ENCODE peak calls at places on chromosomes 12 and 14, in eight cellular contexts. V, F, E, A, R, Z, S and M are unnamed samples.

GRCh38 chr14:93430889-93431670 is at the start of gene UNC79:
- DNase-seq in V (peak; percentile 86), F (no peak), E (peak; percentile 85), A (peak; percentile 40), R (no peak), Z (peak; percentile 80), S (peak; percentile 76), M (no peak)

GRCh38 chr12:55068416-55069010 is 48.7 kb downstream of the NEUROD4 start:
- DNase-seq in V (peak; percentile 93), F (peak; percentile 71), E (peak; percentile 92), A (peak; percentile 70), R (peak; percentile 51), Z (peak; percentile 48), S (peak; percentile 73), M (peak; percentile 76)

GRCh38 chr14:65243766-65244442 is 141.6 kb upstream of the MAX start:
- DNase-seq in V (no peak), F (peak; percentile 60), E (no peak), A (peak; percentile 52), R (no peak), Z (no peak), S (peak; percentile 56), M (peak; percentile 82)

GRCh38 chr12:123085730-123086487 is 65.0 kb downstream of the PITPNM2 start:
- DNase-seq in V (no peak), F (no peak), E (no peak), A (peak; percentile 73), R (peak; percentile 83), Z (peak; percentile 54), S (no peak), M (peak; percentile 96)

GRCh38 chr12:58583541-58583940 is 336.8 kb downstream of the LRIG3 start:
- DNase-seq in V (no peak), F (no peak), E (peak; percentile 62), A (peak; percentile 72), R (no peak), Z (no peak), S (no peak), M (peak; percentile 26)

GRCh38 chr14:37150414-37150813 is 22.0 kb downstream of the SLC25A21 start:
- DNase-seq in V (peak; percentile 70), F (peak; percentile 40), E (peak; percentile 48), A (peak; percentile 63), R (no peak), Z (peak; percentile 5), S (peak; percentile 56), M (peak; percentile 76)

GRCh38 chr12:101642115-101643067 is 47.6 kb downstream of the MYBPC1 start:
- DNase-seq in V (peak; percentile 94), F (no peak), E (peak; percentile 69), A (no peak), R (no peak), Z (peak; percentile 14), S (peak; percentile 77), M (no peak)

GRCh38 chr14:58643366-58643765 is 5.6 kb downstream of the DACT1 start:
- DNase-seq in V (no peak), F (no peak), E (no peak), A (no peak), R (no peak), Z (peak; percentile 47), S (no peak), M (no peak)

GRCh38 chr12:48969847-48970701 is 1.5 kb downstream of the WNT10B start:
- DNase-seq in V (peak; percentile 51), F (no peak), E (peak; percentile 72), A (peak; percentile 49), R (no peak), Z (peak; percentile 83), S (peak; percentile 69), M (no peak)

GRCh38 chr14:102320033-102320660 is 601 bp downstream of the ZNF839 start:
- DNase-seq in V (peak; percentile 65), F (peak; percentile 57), E (peak; percentile 62), A (peak; percentile 88), R (no peak), Z (no peak), S (peak; percentile 63), M (peak; percentile 32)

GRCh38 chr14:70753518-70753953 is 55.8 kb downstream of the MAP3K9 start:
- DNase-seq in V (no peak), F (no peak), E (no peak), A (no peak), R (no peak), Z (no peak), S (peak; percentile 56), M (peak; percentile 52)

GRCh38 chr14:88974991-88975835 is 150.8 kb downstream of the TTC8 start:
- DNase-seq in V (no peak), F (no peak), E (no peak), A (no peak), R (no peak), Z (no peak), S (no peak), M (no peak)

GRCh38 chr14:81415781-81416180 is 15.7 kb upstream of the STON2 start:
- DNase-seq in V (no peak), F (no peak), E (no peak), A (no peak), R (no peak), Z (no peak), S (peak; percentile 29), M (no peak)

GRCh38 chr14:50044040-50044651 is 72.2 kb downstream of the VCPKMT start:
- DNase-seq in V (no peak), F (peak; percentile 26), E (no peak), A (no peak), R (no peak), Z (no peak), S (no peak), M (no peak)

GRCh38 chr12:32995623-32996022 is 99.0 kb upstream of the PKP2 start:
- DNase-seq in V (no peak), F (no peak), E (no peak), A (no peak), R (no peak), Z (no peak), S (peak; percentile 36), M (peak; percentile 45)

GRCh38 chr12:116024769-116025168 is 252.7 kb downstream of the MED13L start:
- DNase-seq in V (no peak), F (no peak), E (no peak), A (no peak), R (no peak), Z (no peak), S (no peak), M (no peak)
- TF ChIP-seq EZH2phosphoT487 in V (no peak), F (no peak), E (no peak), A (no peak), R (no peak), Z (no peak), S (no peak), M (no peak)

DNA sequence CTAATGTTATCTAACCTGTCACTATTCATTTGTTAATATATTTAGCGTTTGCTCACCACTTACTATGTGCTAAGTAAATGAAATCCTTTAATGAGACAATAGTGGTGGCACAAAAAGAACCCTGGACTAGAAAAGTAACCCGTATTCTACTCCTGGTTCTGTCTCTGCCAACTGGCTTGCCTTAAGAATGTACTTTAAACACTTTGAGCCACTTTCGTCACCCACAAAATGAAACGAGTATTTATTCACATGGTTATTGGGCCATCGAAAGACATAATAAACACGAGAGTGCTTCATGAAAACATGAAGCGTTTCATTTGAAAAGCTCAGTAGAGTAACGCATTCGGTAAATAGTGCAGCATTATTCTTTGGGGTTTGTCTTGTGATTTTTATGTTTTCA is 254.7 kb downstream of the EGLN3 start:
- DNase-seq in V (no peak), F (no peak), E (no peak), A (no peak), R (no peak), Z (no peak), S (no peak), M (no peak)
- H3K27ac ChIP-seq in V (no peak overlapping the region), F (no peak overlapping the region), E (no peak overlapping the region), A (no peak overlapping the region), R (no peak overlapping the region), Z (no peak overlapping the region), S (no peak overlapping the region), M (no peak overlapping the region)

DNA sequence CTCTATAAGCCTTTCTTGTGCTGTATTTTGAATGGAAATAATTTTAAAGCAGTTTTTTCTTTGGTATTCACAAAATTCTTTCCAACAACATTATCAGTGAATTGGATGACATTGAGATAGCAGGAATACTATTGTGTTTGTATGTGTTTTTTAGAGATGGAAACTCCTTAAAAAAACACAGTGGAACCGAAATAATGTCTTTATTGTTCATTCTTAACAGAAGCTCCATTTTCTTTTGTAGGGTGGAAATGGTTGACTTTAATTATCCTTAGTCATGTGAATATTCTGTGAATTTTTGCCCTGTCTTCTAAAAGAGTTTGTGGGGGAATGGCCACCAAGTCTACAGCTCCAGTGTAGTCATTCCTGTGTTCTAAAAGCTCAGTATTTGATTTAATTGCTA is 45.9 kb downstream of the NPAS3 start:
- DNase-seq in V (no peak), F (no peak), E (no peak), A (no peak), R (no peak), Z (no peak), S (no peak), M (no peak)
- TF ChIP-seq EZH2phosphoT487 in V (no peak), F (no peak), E (no peak), A (no peak), R (no peak), Z (no peak), S (no peak), M (no peak)

GRCh38 chr12:118032188-118032587 is 15.7 kb downstream of the RFC5 start:
- DNase-seq in V (no peak), F (no peak), E (no peak), A (no peak), R (no peak), Z (no peak), S (no peak), M (no peak)

GRCh38 chr12:118035194-118036041 is 18.9 kb downstream of the RFC5 start:
- DNase-seq in V (no peak), F (no peak), E (peak; percentile 5), A (peak; percentile 74), R (no peak), Z (peak; percentile 27), S (no peak), M (peak; percentile 50)

GRCh38 chr12:118034429-118035193 is 18.1 kb downstream of the RFC5 start:
- DNase-seq in V (peak; percentile 65), F (no peak), E (peak; percentile 49), A (peak; percentile 82), R (no peak), Z (peak; percentile 54), S (peak; percentile 62), M (peak; percentile 75)

GRCh38 chr12:118033331-118033730 is 16.8 kb downstream of the RFC5 start:
- DNase-seq in V (no peak), F (no peak), E (no peak), A (peak; percentile 57), R (no peak), Z (no peak), S (no peak), M (peak; percentile 58)

GRCh38 chr12:118033902-118034301 is 17.4 kb downstream of the RFC5 start:
- DNase-seq in V (no peak), F (no peak), E (no peak), A (peak; percentile 71), R (no peak), Z (no peak), S (no peak), M (peak; percentile 35)
- H3K27ac ChIP-seq in V (peak overlapping the region; percentile 52), F (no peak overlapping the region), E (no peak overlapping the region), A (peak overlapping the region; percentile 66), R (no peak overlapping the region), Z (peak overlapping the region; percentile 48), S (no peak overlapping the region), M (peak overlapping the region; percentile 48)

GRCh38 chr14:99727096-99727870 is 43.2 kb downstream of the CYP46A1 start:
- DNase-seq in V (no peak), F (no peak), E (no peak), A (no peak), R (no peak), Z (no peak), S (no peak), M (no peak)
- TF ChIP-seq EZH2phosphoT487 in V (no peak), F (no peak), E (no peak), A (no peak), R (no peak), Z (no peak), S (no peak), M (no peak)